ENCODE peak calls at places on chromosomes 4 and X, in eight cellular contexts. R, J, N, V, C, I, T and X are unnamed samples. For H3K36me3, the result is how much of the 10 kb centered on the place peaks cover.

GRCh38 chr4:76562161-76562560 is 127.1 kb downstream of the SHROOM3 start:
- DNase-seq in T (peak), I (no peak), R (no peak), J (no peak), N (no peak), C (no peak), V (no peak), X (no peak)

GRCh38 chrX:47586043-47586787 is 4.0 kb downstream of the TIMP1 start:
- DNase-seq in I (peak), R (no peak), J (no peak), N (no peak), V (no peak), T (no peak), C (no peak), X (no peak)

GRCh38 chr4:109235683-109236082 is 66.8 kb downstream of the COL25A1 start:
- DNase-seq in V (no peak), R (no peak), T (no peak), C (no peak), J (no peak), I (no peak), N (no peak), X (no peak)

GRCh38 chr4:87679449-87680169 is 29.5 kb downstream of the DMP1 start:
- DNase-seq in N (peak), J (peak), V (peak), T (peak), I (no peak), R (no peak), C (no peak), X (peak)

GRCh38 chrX:105837227-105837626 is 14.9 kb downstream of the NRK start:
- DNase-seq in N (peak), J (peak), I (peak), R (no peak), C (no peak), V (peak), T (peak), X (peak)

GRCh38 chr4:1512081-1512737 is 106.0 kb upstream of the NKX1-1 start:
- DNase-seq in I (no peak), T (no peak), J (no peak), C (no peak), V (no peak), N (no peak), R (peak), X (no peak)

GRCh38 chrX:148049441-148049840 is 68.3 kb downstream of the FMR1NB start:
- DNase-seq in N (no peak), I (no peak), T (peak), R (no peak), V (peak), C (no peak), J (no peak), X (no peak)

GRCh38 chr4:32462944-32463343 is 1742.8 kb downstream of the PCDH7 start:
- DNase-seq in R (no peak), T (peak), V (no peak), J (no peak), C (no peak), I (no peak), N (no peak), X (no peak)

GRCh38 chr4:74671074-74671698 is 123.1 kb downstream of the BTC start:
- DNase-seq in R (no peak), T (peak), V (peak), N (no peak), I (no peak), C (peak), J (no peak), X (peak)

GRCh38 chrX:29237972-29238371 is 650.7 kb downstream of the IL1RAPL1 start:
- DNase-seq in N (no peak), T (no peak), V (no peak), I (no peak), J (no peak), R (no peak), C (no peak), X (no peak)

GRCh38 chr4:24273148-24273547 is 311.2 kb downstream of the DHX15 start:
- DNase-seq in C (no peak), R (no peak), I (no peak), V (no peak), N (no peak), J (no peak), T (no peak), X (no peak)

GRCh38 chrX:9153299-9153698 is 119.4 kb upstream of the FAM9B start:
- DNase-seq in R (no peak), C (no peak), J (no peak), N (no peak), I (no peak), T (no peak), V (no peak), X (no peak)

GRCh38 chrX:7927259-7928167 is at the start of gene PNPLA4:
- DNase-seq in R (peak), V (peak), I (peak), J (peak), T (peak), C (peak), N (peak), X (peak)

GRCh38 chr4:105710012-105710600 is 1.5 kb downstream of the GSTCD start:
- DNase-seq in T (no peak), V (no peak), J (no peak), R (no peak), I (no peak), N (no peak), C (no peak), X (no peak)

GRCh38 chr4:143437937-143438336 is 75.6 kb upstream of the SMARCA5 start:
- DNase-seq in I (no peak), T (no peak), R (no peak), V (no peak), N (no peak), J (no peak), C (no peak), X (no peak)

DNA sequence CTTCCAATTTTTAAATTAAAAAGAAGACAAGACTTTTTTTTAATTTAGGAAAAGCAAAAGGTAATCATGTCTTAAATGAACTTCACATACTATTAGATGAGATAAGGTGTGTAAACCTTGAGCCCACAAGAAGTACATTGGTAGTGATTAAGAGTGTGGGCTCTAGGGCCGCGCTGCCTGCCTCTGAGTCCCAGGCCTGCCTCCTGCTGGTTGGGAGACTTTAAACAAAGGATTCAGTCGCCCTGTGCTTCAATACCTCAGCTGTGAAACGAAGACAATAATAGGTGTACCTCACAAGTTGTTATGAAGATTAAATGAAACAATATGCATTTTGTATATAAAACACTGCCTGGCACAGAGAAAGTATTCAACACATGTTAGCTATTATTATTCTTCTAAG is 95.9 kb upstream of the MYOZ2 start:
- DNase-seq in J (no peak), R (no peak), N (no peak), V (peak), C (no peak), T (no peak), I (no peak), X (peak)
- TF ChIP-seq CTCF in J (no peak), R (no peak), N (peak), V (peak), C (no peak), T (no peak), I (no peak), X (no peak)

GRCh38 chrX:71420686-71421085 is 54.5 kb downstream of the TAF1 start:
- DNase-seq in I (no peak), V (peak), T (no peak), N (no peak), R (no peak), J (no peak), C (no peak), X (no peak)
- H3K36me3 ChIP-seq in I (under half), V (under half), T (under half), N (under half), R (under half), J (under half), C (half or more), X (under half)

GRCh38 chr4:98570160-98570797 is 88.1 kb downstream of the TSPAN5 start:
- DNase-seq in N (no peak), I (no peak), J (no peak), R (no peak), T (peak), C (no peak), V (no peak), X (no peak)
- H3K27ac ChIP-seq in N (no peak), I (no peak), J (peak), R (no peak), T (no peak), C (no peak), V (no peak), X (no peak)

DNA sequence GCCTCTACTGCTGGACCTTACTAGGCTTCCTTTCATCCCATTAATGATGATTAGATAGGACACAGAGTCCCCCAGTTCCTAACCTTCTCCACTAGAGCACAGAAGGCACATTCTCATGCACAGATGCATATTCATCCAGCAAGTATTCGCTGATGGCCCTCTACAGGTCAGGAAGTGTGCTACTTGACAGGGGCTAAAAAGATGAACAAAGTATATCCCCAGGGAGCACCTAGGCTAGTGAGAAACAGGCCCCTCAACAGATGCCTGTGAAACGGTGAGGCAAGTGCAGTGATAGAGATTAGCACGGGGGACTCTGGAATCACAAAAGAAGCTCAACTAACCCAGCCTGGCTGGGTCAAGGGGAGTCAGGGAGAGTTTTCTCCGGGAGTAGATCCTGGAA is 95.8 kb downstream of the MGST2 start:
- DNase-seq in J (no peak), N (no peak), T (no peak), V (no peak), C (no peak), R (no peak), I (no peak), X (no peak)
- TF ChIP-seq CTCF in J (no peak), N (no peak), T (peak), V (peak), C (no peak), R (peak), I (no peak), X (peak)

GRCh38 chr4:5753766-5754528 is 42.9 kb downstream of the EVC start:
- DNase-seq in R (peak), N (no peak), T (peak), V (peak), I (peak), C (no peak), J (no peak), X (no peak)
- H3K36me3 ChIP-seq in R (under half), N (under half), T (under half), V (under half), I (half or more), C (half or more), J (under half), X (under half)

GRCh38 chrX:20254712-20255299 is 11.9 kb downstream of the RPS6KA3 start:
- DNase-seq in V (no peak), I (no peak), R (no peak), T (peak), C (no peak), J (no peak), N (no peak), X (no peak)

GRCh38 chrX:20252392-20253231 is 14.1 kb downstream of the RPS6KA3 start:
- DNase-seq in C (peak), T (peak), I (peak), R (peak), J (no peak), V (peak), N (peak), X (peak)

GRCh38 chrX:20248592-20249192 is 18.0 kb downstream of the RPS6KA3 start:
- DNase-seq in V (no peak), N (no peak), C (no peak), J (no peak), R (no peak), I (no peak), T (no peak), X (no peak)

DNA sequence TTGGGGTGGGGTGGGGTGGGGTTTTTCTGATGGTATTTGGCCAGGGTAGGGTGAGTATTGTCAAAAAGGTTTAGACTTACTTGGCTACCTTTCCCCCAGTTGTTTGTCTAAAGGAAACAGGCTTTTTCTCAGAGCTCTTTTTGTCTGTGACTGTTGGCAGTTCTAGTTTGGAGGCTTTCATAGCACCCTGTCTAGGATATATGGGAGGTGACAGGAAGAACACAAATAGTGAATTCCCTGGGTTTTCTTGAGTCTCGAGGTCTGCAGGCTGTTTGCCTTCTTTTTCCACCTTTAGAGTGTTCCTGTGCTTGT is 13.5 kb downstream of the RPS6KA3 start:
- DNase-seq in I (no peak), V (no peak), T (no peak), N (no peak), C (no peak), J (no peak), R (no peak), X (no peak)
- H3K27ac ChIP-seq in I (no peak), V (no peak), T (no peak), N (no peak), C (no peak), J (no peak), R (no peak), X (no peak)

DNA sequence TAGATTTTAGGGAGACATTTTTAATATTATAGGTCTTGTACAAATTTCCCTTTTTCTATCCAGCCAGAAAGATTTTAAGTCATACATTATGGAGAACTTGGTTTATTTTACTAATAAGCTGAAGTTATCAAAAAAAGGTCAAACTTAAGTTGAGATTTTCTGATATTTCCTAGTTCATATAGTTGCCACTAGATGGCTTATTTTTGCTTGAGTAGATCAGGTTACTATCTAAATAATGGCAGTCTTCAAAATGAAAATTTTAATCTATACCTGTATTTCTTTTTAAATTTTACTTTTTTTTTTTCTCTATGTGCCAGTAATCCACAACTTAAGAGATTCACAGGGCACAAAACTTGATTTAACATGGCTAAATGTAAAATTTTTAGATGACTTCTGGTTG is 52.3 kb downstream of the USP9X start:
- DNase-seq in C (no peak), I (no peak), R (no peak), V (no peak), T (peak), N (no peak), J (no peak), X (no peak)
- TF ChIP-seq CTCF in C (no peak), I (peak), R (peak), V (peak), T (no peak), N (peak), J (no peak), X (peak)

GRCh38 chr4:3122081-3122563 is 47.6 kb downstream of the HTT start:
- DNase-seq in I (no peak), C (no peak), N (no peak), R (no peak), T (peak), J (no peak), V (peak), X (no peak)

GRCh38 chr4:3124070-3124767 is 49.7 kb downstream of the HTT start:
- DNase-seq in V (no peak), T (peak), R (no peak), N (no peak), J (no peak), C (no peak), I (no peak), X (no peak)

GRCh38 chr4:3121110-3121509 is 46.6 kb downstream of the HTT start:
- DNase-seq in R (no peak), J (no peak), I (no peak), T (no peak), V (no peak), C (no peak), N (no peak), X (no peak)

GRCh38 chr4:3121596-3121995 is 47.1 kb downstream of the HTT start:
- DNase-seq in I (no peak), J (no peak), N (no peak), V (no peak), R (no peak), T (no peak), C (no peak), X (no peak)

DNA sequence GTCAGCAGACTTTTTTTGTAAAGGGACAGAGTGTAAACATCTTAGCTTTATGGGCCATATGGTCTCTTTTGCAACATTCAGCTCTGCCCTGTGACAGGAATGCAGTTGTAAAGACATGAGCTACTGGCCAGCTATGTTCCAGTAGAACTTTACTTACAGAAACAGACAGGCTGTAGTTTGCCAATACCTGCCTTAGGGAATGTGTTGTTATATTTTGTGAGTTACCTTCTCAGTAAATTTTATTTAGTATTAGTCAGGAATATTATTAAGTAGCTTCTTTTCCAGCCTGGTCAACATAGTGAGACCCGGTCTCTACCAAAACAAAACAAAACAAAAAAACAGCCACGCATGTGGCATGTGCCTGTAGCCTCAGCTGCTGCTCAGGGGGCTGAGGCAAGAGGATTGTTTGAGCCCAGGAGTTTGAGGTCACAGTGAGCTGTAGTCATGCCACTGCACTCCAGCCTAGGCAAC is 48.8 kb downstream of the HTT start:
- DNase-seq in C (no peak), T (peak), R (no peak), J (no peak), N (no peak), I (no peak), V (peak), X (no peak)
- H3K36me3 ChIP-seq in C (under half), T (under half), R (half or more), J (under half), N (under half), I (half or more), V (under half), X (under half)

GRCh38 chr4:148004228-148004813 is 272.4 kb downstream of the ARHGAP10 start:
- DNase-seq in R (no peak), V (no peak), T (no peak), I (no peak), C (no peak), J (no peak), N (no peak), X (peak)

GRCh38 chr4:148006025-148006424 is 274.1 kb downstream of the ARHGAP10 start:
- DNase-seq in N (no peak), C (no peak), I (no peak), R (no peak), T (no peak), V (no peak), J (no peak), X (no peak)

GRCh38 chr4:148007789-148008188 is 275.9 kb downstream of the ARHGAP10 start:
- DNase-seq in N (no peak), R (no peak), J (no peak), T (no peak), I (no peak), V (no peak), C (no peak), X (no peak)

GRCh38 chr4:148007303-148007702 is 275.4 kb downstream of the ARHGAP10 start:
- DNase-seq in C (no peak), N (peak), I (no peak), T (peak), R (no peak), J (no peak), V (peak), X (no peak)
- H3K27ac ChIP-seq in C (no peak), N (peak), I (no peak), T (peak), R (no peak), J (no peak), V (peak), X (no peak)

GRCh38 chr4:158147151-158147550 is 25.7 kb downstream of the GASK1B start:
- DNase-seq in J (no peak), I (no peak), N (no peak), C (no peak), V (no peak), T (no peak), R (no peak), X (no peak)
- TF ChIP-seq CTCF in J (no peak), I (no peak), N (no peak), C (no peak), V (no peak), T (no peak), R (no peak), X (no peak)